ENCODE peak calls at places on chromosomes 13 and 19, in nine cellular contexts. P, R, E, W, Y, U, Z, G and B are unnamed samples.

GRCh38 chr19:35940078-35940775 is 4.1 kb downstream of the LRFN3 start:
- DNase-seq in P (no peak), R (no peak), E (no peak), W (no peak), Y (no peak), U (no peak), Z (no peak), G (no peak), B (no peak)

GRCh38 chr13:40452038-40452666 is 214.3 kb downstream of the FOXO1 start:
- DNase-seq in P (no peak), R (no peak), E (no peak), W (no peak), Y (no peak), U (no peak), Z (no peak), G (no peak), B (no peak)

GRCh38 chr19:13701624-13702023 is 62.7 kb upstream of the MRI1 start:
- DNase-seq in P (no peak), R (no peak), E (no peak), W (no peak), Y (no peak), U (no peak), Z (no peak), G (no peak), B (no peak)

GRCh38 chr13:111486801-111487200 is 166.4 kb downstream of the TEX29 start:
- DNase-seq in P (no peak), R (no peak), E (no peak), W (no peak), Y (no peak), U (no peak), Z (no peak), G (no peak), B (no peak)

GRCh38 chr19:40687525-40688016 is 2.9 kb downstream of the NUMBL start:
- DNase-seq in P (no peak), R (no peak), E (no peak), W (peak; percentile 95), Y (no peak), U (no peak), Z (no peak), G (no peak), B (no peak)

GRCh38 chr13:47216176-47216822 is 319.4 kb upstream of the HTR2A start:
- DNase-seq in P (no peak), R (peak; percentile 59), E (peak; percentile 47), W (peak; percentile 57), Y (no peak), U (no peak), Z (peak; percentile 19), G (no peak), B (no peak)

GRCh38 chr13:99331881-99332293 is 24.7 kb upstream of the GPR183 start:
- DNase-seq in P (peak; percentile 25), R (peak; percentile 74), E (peak; percentile 81), W (no peak), Y (no peak), U (no peak), Z (no peak), G (no peak), B (no peak)

GRCh38 chr19:34687348-34687747 is 9.9 kb downstream of the ZNF302 start:
- DNase-seq in P (no peak), R (no peak), E (no peak), W (no peak), Y (no peak), U (no peak), Z (no peak), G (no peak), B (no peak)

GRCh38 chr19:7224205-7224833 is 69.9 kb downstream of the INSR start:
- DNase-seq in P (no peak), R (peak; percentile 16), E (no peak), W (peak; percentile 61), Y (no peak), U (no peak), Z (no peak), G (no peak), B (no peak)

GRCh38 chr13:40152145-40152544 is 496.7 kb downstream of the COG6 start:
- DNase-seq in P (no peak), R (peak; percentile 67), E (no peak), W (peak; percentile 89), Y (no peak), U (peak; percentile 54), Z (no peak), G (no peak), B (no peak)

GRCh38 chr19:33530261-33530660 is 8.7 kb upstream of the PEPD start:
- DNase-seq in P (no peak), R (no peak), E (no peak), W (no peak), Y (no peak), U (no peak), Z (no peak), G (no peak), B (no peak)

GRCh38 chr13:42064259-42064658 is 15.8 kb downstream of the DGKH start:
- DNase-seq in P (no peak), R (no peak), E (no peak), W (peak; percentile 83), Y (no peak), U (no peak), Z (no peak), G (no peak), B (no peak)

GRCh38 chr19:48287748-48288147 is 17.9 kb downstream of the ZNF114 start:
- DNase-seq in P (no peak), R (no peak), E (no peak), W (no peak), Y (no peak), U (no peak), Z (no peak), G (no peak), B (no peak)

GRCh38 chr13:29423050-29423449 is 172.4 kb downstream of the SLC7A1 start:
- DNase-seq in P (no peak), R (no peak), E (no peak), W (no peak), Y (peak; percentile 61), U (no peak), Z (no peak), G (no peak), B (peak; percentile 60)

GRCh38 chr19:2048959-2049740 is 1.9 kb downstream of the MKNK2 start:
- DNase-seq in P (peak; percentile 32), R (no peak), E (peak; percentile 12), W (peak; percentile 63), Y (no peak), U (no peak), Z (peak; percentile 31), G (no peak), B (peak; percentile 24)

GRCh38 chr13:20812890-20813289 is 39.1 kb upstream of the EEF1AKMT1 start:
- DNase-seq in P (no peak), R (no peak), E (no peak), W (no peak), Y (no peak), U (no peak), Z (no peak), G (no peak), B (no peak)

GRCh38 chr19:49862411-49863253 is 4.7 kb downstream of the PNKP start:
- DNase-seq in P (peak; percentile 43), R (no peak), E (no peak), W (no peak), Y (peak; percentile 87), U (no peak), Z (no peak), G (peak; percentile 77), B (peak; percentile 52)

GRCh38 chr13:91369432-91369831 is 21.9 kb downstream of the MIR17HG start:
- DNase-seq in P (no peak), R (peak; percentile 7), E (no peak), W (peak; percentile 22), Y (no peak), U (no peak), Z (no peak), G (no peak), B (no peak)

GRCh38 chr13:49749852-49750251 is 42.6 kb downstream of the KPNA3 start:
- DNase-seq in P (no peak), R (no peak), E (no peak), W (peak; percentile 36), Y (no peak), U (no peak), Z (no peak), G (no peak), B (no peak)

GRCh38 chr13:97263160-97263559 is 41.0 kb downstream of the MBNL2 start:
- DNase-seq in P (no peak), R (no peak), E (no peak), W (no peak), Y (no peak), U (no peak), Z (no peak), G (no peak), B (no peak)
- H3K4me1 ChIP-seq in P (peaks cover 8% of the 10 kb centered on the region), R (peaks cover 27% of the 10 kb centered on the region), E (peaks cover 8% of the 10 kb centered on the region), W (peaks cover 30% of the 10 kb centered on the region), Y (peaks cover 23% of the 10 kb centered on the region), U (peaks cover 95% of the 10 kb centered on the region), Z (peaks cover 40% of the 10 kb centered on the region), G (peaks cover 47% of the 10 kb centered on the region), B (peaks cover 19% of the 10 kb centered on the region)

GRCh38 chr13:110218601-110219201 is 88.3 kb downstream of the COL4A1 start:
- DNase-seq in P (no peak), R (no peak), E (no peak), W (no peak), Y (no peak), U (no peak), Z (no peak), G (no peak), B (no peak)
- TF ChIP-seq EZH2phosphoT487 in P (no peak), R (no peak), E (no peak), W (no peak), Y (no peak), U (no peak), Z (no peak), G (no peak), B (no peak)

DNA sequence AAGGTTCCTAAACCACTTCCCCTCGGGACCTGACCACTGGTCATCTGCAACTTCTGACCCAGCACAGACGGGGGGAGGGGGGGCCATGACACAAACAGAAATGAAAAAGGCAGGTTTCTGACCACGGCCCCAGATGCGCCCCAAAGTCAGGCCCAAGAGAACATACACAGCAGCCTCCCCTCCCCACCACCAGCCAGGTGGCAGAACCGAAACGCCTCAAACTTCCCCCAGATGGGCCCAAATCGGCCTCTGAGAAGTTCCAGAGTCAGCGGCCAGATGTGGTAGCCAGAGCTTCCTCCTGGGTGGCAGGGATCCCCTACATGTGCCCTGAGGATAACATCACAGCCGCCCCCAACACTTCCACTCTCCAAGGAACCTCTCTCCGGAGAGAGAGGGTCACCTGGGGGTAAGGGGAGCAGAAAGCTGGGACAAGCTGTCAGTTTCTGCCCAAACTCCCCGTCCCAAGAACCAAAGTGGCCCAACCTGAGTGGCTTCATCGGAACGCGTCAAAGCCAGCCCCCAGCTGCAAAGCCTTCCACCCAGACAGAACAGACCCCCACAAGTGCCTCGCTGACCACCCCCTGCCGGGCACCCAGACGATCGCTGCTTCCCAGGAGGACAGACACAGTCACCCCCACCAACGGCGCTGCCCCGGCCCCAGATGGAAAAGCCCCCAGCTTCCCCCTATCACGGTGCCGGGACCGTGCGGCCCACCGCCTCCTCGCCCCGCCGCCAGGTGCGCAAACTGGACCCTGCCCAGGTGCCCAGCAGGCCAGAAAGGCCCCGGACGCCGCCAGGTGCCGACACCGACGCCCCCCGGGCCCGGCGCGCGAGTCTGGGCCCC is 800 bp downstream of the ELL start:
- DNase-seq in P (peak; percentile 69), R (no peak), E (peak; percentile 78), W (peak; percentile 63), Y (peak; percentile 38), U (no peak), Z (peak; percentile 52), G (no peak), B (peak; percentile 58)
- H2AFZ ChIP-seq in P (peak overlapping the region; percentile 26), R (peak overlapping the region; percentile 72), E (no peak overlapping the region), W (no peak overlapping the region), Y (no peak overlapping the region), U (no peak overlapping the region), Z (no peak overlapping the region), G (no peak overlapping the region), B (peak overlapping the region; percentile 74)

GRCh38 chr19:38277969-38278680 is 13.8 kb downstream of the SPINT2 start:
- DNase-seq in P (no peak), R (peak; percentile 17), E (no peak), W (peak; percentile 69), Y (no peak), U (no peak), Z (no peak), G (peak; percentile 52), B (no peak)
- H3K4me1 ChIP-seq in P (peaks cover 6% of the 10 kb centered on the region), R (peaks cover 31% of the 10 kb centered on the region), E (no peaks in the 10 kb centered on the region), W (peaks cover 33% of the 10 kb centered on the region), Y (no peaks in the 10 kb centered on the region), U (peaks cover 27% of the 10 kb centered on the region), Z (peaks cover 24% of the 10 kb centered on the region), G (peaks cover 8% of the 10 kb centered on the region), B (peaks cover 5% of the 10 kb centered on the region)